ENCODE peak calls at places on chromosomes 7 and 10, in seven cellular contexts. G is keratinocyte, D is endodermal cell, T is A549, E is thoracic aorta, F is caudate nucleus, H is colonic mucosa. Z is an unnamed sample.

GRCh38 chr7:150631866-150632864 is at the start of gene GIMAP6:
- DNase-seq in T (no peak), D (no peak), F (no peak), E (no peak), G (no peak), H (no peak), Z (no peak)

GRCh38 chr7:1193593-1194424 is 33.8 kb upstream of the ZFAND2A start:
- DNase-seq in G (no peak), T (peak), F (peak), E (no peak), D (peak), H (peak), Z (no peak)

GRCh38 chr10:11142809-11143208 is 125.1 kb downstream of the CELF2 start:
- DNase-seq in T (no peak), F (no peak), G (no peak), D (no peak), H (no peak), E (no peak), Z (no peak)

GRCh38 chr10:31490858-31491504 is 172.0 kb downstream of the ZEB1 start:
- DNase-seq in D (peak), G (no peak), T (peak), H (no peak), E (no peak), F (no peak), Z (no peak)

GRCh38 chr10:70145166-70145665 is 1.3 kb downstream of the TYSND1 start:
- DNase-seq in F (no peak), D (peak), H (no peak), G (no peak), E (no peak), T (no peak), Z (no peak)

GRCh38 chr7:147509052-147509480 is 1081.5 kb upstream of the C7orf33 start:
- DNase-seq in F (no peak), D (no peak), G (no peak), T (peak), H (no peak), E (no peak), Z (no peak)

GRCh38 chr7:112550468-112551060 is 69.8 kb downstream of the LSMEM1 start:
- DNase-seq in D (peak), F (no peak), T (peak), G (peak), H (peak), E (no peak), Z (peak)

GRCh38 chr7:29278362-29279070 is 83.9 kb downstream of the CHN2 start:
- DNase-seq in D (peak), E (no peak), F (no peak), G (no peak), H (no peak), T (no peak), Z (no peak)

GRCh38 chr7:149075286-149075685 is 15.2 kb downstream of the ZNF786 start:
- DNase-seq in G (no peak), E (no peak), T (no peak), H (no peak), F (no peak), D (no peak), Z (no peak)

GRCh38 chr7:94109556-94109955 is 105.4 kb upstream of the BET1 start:
- DNase-seq in E (no peak), F (no peak), D (no peak), H (no peak), T (no peak), G (no peak), Z (no peak)

GRCh38 chr10:78964952-78965633 is 103.7 kb upstream of the ZMIZ1 start:
- DNase-seq in D (peak), H (no peak), G (no peak), T (peak), E (peak), F (peak), Z (no peak)

GRCh38 chr10:103181244-103181643 is 11.8 kb downstream of the NT5C2 start:
- DNase-seq in F (no peak), G (no peak), T (no peak), E (no peak), H (peak), D (no peak), Z (no peak)

GRCh38 chr10:119541459-119542356 is 811 bp downstream of the RGS10 start:
- DNase-seq in E (no peak), F (no peak), H (no peak), G (no peak), D (peak), T (no peak), Z (no peak)

GRCh38 chr7:102264367-102264891 is 22.2 kb upstream of the SH2B2 start:
- DNase-seq in D (peak), H (no peak), G (no peak), E (no peak), T (no peak), F (no peak), Z (no peak)

GRCh38 chr7:158051372-158051760 is 536.3 kb downstream of the PTPRN2 start:
- DNase-seq in D (no peak), E (no peak), G (no peak), F (no peak), T (no peak), H (no peak), Z (no peak)

GRCh38 chr10:130179640-130180039 is 43.4 kb downstream of the GLRX3 start:
- DNase-seq in H (no peak), T (peak), D (peak), G (no peak), F (peak), E (no peak), Z (peak)

GRCh38 chr7:2637066-2637471 is 5.3 kb downstream of the TTYH3 start:
- DNase-seq in E (no peak), H (no peak), F (no peak), T (no peak), G (no peak), D (no peak), Z (no peak)

GRCh38 chr7:2637505-2638223 is 5.9 kb downstream of the TTYH3 start:
- DNase-seq in H (no peak), F (no peak), T (no peak), G (no peak), D (no peak), E (no peak), Z (no peak)

GRCh38 chr7:2635148-2635668 is 3.4 kb downstream of the TTYH3 start:
- DNase-seq in H (no peak), T (no peak), D (no peak), G (no peak), F (no peak), E (no peak), Z (no peak)

GRCh38 chr7:2634265-2635145 is 2.7 kb downstream of the TTYH3 start:
- DNase-seq in H (no peak), T (no peak), D (no peak), F (no peak), G (no peak), E (no peak), Z (no peak)

GRCh38 chr7:2635810-2636701 is 4.3 kb downstream of the TTYH3 start:
- DNase-seq in H (no peak), E (no peak), T (no peak), D (no peak), F (no peak), G (no peak), Z (no peak)
- H3K27ac ChIP-seq in H (no peak), E (peak), T (no peak), D (no peak), F (no peak), G (no peak), Z (no peak)

DNA sequence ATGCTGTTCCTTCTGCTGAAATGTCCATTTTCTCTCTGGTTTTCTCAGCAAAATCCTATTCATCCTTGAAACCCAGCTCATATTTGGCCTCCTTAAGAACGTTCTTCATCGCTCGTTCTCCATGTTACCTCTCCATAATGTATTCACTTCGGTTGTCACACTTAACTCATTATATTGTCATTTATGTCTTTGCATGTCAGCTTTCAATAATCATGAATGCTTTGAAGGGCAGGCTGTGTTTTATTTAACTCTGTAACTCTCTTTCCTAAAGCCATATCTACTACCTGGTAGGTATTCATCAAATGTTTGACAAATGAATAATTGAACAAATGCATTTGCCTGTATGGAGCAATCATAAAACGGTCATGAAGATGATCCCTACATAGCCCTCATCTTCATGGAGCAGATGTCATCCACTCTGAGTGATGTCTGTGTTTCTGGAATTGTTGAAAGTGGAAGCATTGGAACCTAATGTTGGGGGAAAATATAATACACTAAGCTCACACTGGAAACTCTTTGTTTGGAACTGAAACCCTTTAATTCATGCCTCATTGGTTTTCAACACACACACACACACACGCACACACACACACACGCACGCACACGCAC is 303.4 kb downstream of the PLXNA4 start:
- DNase-seq in H (no peak), G (no peak), T (no peak), E (no peak), D (no peak), F (no peak), Z (no peak)
- H3K27ac ChIP-seq in H (no peak), G (no peak), T (no peak), E (no peak), D (no peak), F (no peak), Z (no peak)

GRCh38 chr10:72096115-72097000 is 8.0 kb upstream of the SPOCK2 start:
- DNase-seq in F (no peak), E (no peak), H (no peak), G (no peak), T (peak), D (no peak), Z (no peak)
- H3K27ac ChIP-seq in F (no peak), E (no peak), H (no peak), G (no peak), T (peak), D (no peak), Z (no peak)

GRCh38 chr7:92824450-92824849 is 11.9 kb downstream of the CDK6 start:
- DNase-seq in E (no peak), T (no peak), F (no peak), D (no peak), H (no peak), G (no peak), Z (no peak)

GRCh38 chr7:92826258-92827004 is 9.9 kb downstream of the CDK6 start:
- DNase-seq in D (no peak), G (no peak), H (no peak), E (no peak), T (no peak), F (no peak), Z (no peak)

GRCh38 chr7:92823042-92823441 is 13.3 kb downstream of the CDK6 start:
- DNase-seq in H (no peak), F (no peak), D (no peak), T (no peak), E (no peak), G (no peak), Z (no peak)

GRCh38 chr7:92827464-92827863 is 8.9 kb downstream of the CDK6 start:
- DNase-seq in E (no peak), G (no peak), D (no peak), T (peak), F (no peak), H (no peak), Z (no peak)

DNA sequence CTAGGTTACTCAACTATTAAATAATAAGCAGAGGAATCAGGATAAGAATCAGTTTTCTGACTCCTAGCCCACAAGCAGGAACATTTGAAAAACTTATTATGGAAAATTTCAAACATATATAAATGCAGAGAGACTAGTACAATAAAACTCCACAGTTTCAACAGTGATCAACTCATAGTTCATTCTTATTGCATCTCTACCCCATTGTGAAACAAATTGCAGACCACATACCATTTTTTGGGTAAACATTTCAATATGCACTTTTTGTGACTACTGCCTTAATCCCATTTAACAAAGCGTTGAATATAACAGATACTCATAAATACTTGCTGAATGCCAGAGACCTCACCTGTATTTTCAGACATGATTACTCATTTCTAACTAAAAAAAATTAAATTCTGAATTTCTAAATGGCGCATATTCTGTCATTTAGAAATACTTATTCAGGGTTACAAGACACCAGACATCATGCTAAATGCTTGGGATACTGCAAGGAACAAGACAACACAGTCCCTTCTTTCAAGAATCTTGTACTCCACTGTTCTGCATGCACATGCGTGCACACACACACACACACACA is 11.4 kb downstream of the CDK6 start:
- DNase-seq in E (no peak), D (no peak), T (no peak), G (no peak), F (no peak), H (no peak), Z (no peak)
- H3K27ac ChIP-seq in E (no peak), D (no peak), T (no peak), G (no peak), F (no peak), H (no peak), Z (no peak)

GRCh38 chr10:110209399-110209925 is 2.1 kb downstream of the MXI1 start:
- DNase-seq in E (peak), H (no peak), G (no peak), F (peak), D (peak), T (peak), Z (no peak)
- H3K27ac ChIP-seq in E (peak), H (peak), G (peak), F (peak), D (peak), T (peak), Z (peak)

Z was measured in epithelial cell of prostate.